ENCODE peak calls at places on chromosome 6, in five cellular contexts. One of them, this sample, is unnamed.

GRCh38 chr6:136723780-136724179 is 68.5 kb downstream of the MAP3K5 start:
- DNase-seq in NCI-H2081: no peak
- DNase-seq in CD4-positive, alpha-beta memory T cell: peak
- DNase-seq in AG10803: no peak
- DNase-seq in colonic mucosa: no peak
- DNase-seq in this sample: no peak

GRCh38 chr6:71284785-71285184 is 3.8 kb upstream of the OGFRL1 start:
- DNase-seq in NCI-H2081: no peak
- DNase-seq in CD4-positive, alpha-beta memory T cell: no peak
- DNase-seq in AG10803: no peak
- DNase-seq in colonic mucosa: no peak
- DNase-seq in this sample: no peak

GRCh38 chr6:68473433-68474210 is 161.5 kb upstream of the ADGRB3 start:
- DNase-seq in NCI-H2081: no peak
- DNase-seq in CD4-positive, alpha-beta memory T cell: no peak
- DNase-seq in AG10803: no peak
- DNase-seq in colonic mucosa: no peak
- DNase-seq in this sample: peak

GRCh38 chr6:133978896-133979240 is 25.8 kb downstream of the TBPL1 start:
- DNase-seq in NCI-H2081: no peak
- DNase-seq in CD4-positive, alpha-beta memory T cell: no peak
- DNase-seq in AG10803: no peak
- DNase-seq in colonic mucosa: no peak
- DNase-seq in this sample: no peak

GRCh38 chr6:133764011-133764812 is 124.7 kb upstream of the TCF21 start:
- DNase-seq in NCI-H2081: no peak
- DNase-seq in CD4-positive, alpha-beta memory T cell: no peak
- DNase-seq in AG10803: peak
- DNase-seq in colonic mucosa: no peak
- DNase-seq in this sample: no peak

GRCh38 chr6:5899216-5900045 is 107.3 kb downstream of the NRN1 start:
- DNase-seq in NCI-H2081: no peak
- DNase-seq in CD4-positive, alpha-beta memory T cell: no peak
- DNase-seq in AG10803: peak
- DNase-seq in colonic mucosa: no peak
- DNase-seq in this sample: no peak

GRCh38 chr6:35300848-35301247 is 3.2 kb downstream of the DEF6 start:
- DNase-seq in NCI-H2081: no peak
- DNase-seq in CD4-positive, alpha-beta memory T cell: peak
- DNase-seq in AG10803: no peak
- DNase-seq in colonic mucosa: no peak
- DNase-seq in this sample: no peak

GRCh38 chr6:111552999-111553398 is 52.7 kb downstream of the TRAF3IP2 start:
- DNase-seq in NCI-H2081: peak
- DNase-seq in CD4-positive, alpha-beta memory T cell: no peak
- DNase-seq in AG10803: no peak
- DNase-seq in colonic mucosa: no peak
- DNase-seq in this sample: no peak

GRCh38 chr6:44034391-44034861 is 92.8 kb downstream of the MRPL14 start:
- DNase-seq in NCI-H2081: no peak
- DNase-seq in CD4-positive, alpha-beta memory T cell: no peak
- DNase-seq in AG10803: no peak
- DNase-seq in colonic mucosa: no peak
- DNase-seq in this sample: peak

GRCh38 chr6:39934060-39934757 is at the start of gene MOCS1:
- DNase-seq in NCI-H2081: peak
- DNase-seq in CD4-positive, alpha-beta memory T cell: no peak
- DNase-seq in AG10803: peak
- DNase-seq in colonic mucosa: peak
- DNase-seq in this sample: peak

GRCh38 chr6:16129623-16130243 is 847 bp downstream of the MYLIP start:
- DNase-seq in NCI-H2081: peak
- DNase-seq in CD4-positive, alpha-beta memory T cell: no peak
- DNase-seq in AG10803: no peak
- DNase-seq in colonic mucosa: peak
- DNase-seq in this sample: no peak

GRCh38 chr6:79710127-79710526 is 79.0 kb downstream of the SH3BGRL2 start:
- DNase-seq in NCI-H2081: no peak
- DNase-seq in CD4-positive, alpha-beta memory T cell: no peak
- DNase-seq in AG10803: no peak
- DNase-seq in colonic mucosa: no peak
- DNase-seq in this sample: no peak

GRCh38 chr6:74409447-74409846 is 713.4 kb downstream of the CD109 start:
- DNase-seq in NCI-H2081: no peak
- DNase-seq in CD4-positive, alpha-beta memory T cell: no peak
- DNase-seq in AG10803: peak
- DNase-seq in colonic mucosa: no peak
- DNase-seq in this sample: no peak

This sample was measured in RCC 7860.